ENCODE peak calls at places on chromosomes 1 and 21, in nine cellular contexts. Y, C, V, T, N, Z, A, U and I are unnamed samples.

GRCh38 chr21:43269461-43269860 is 100.7 kb downstream of the CRYAA start:
- DNase-seq in Y (no peak), C (no peak), V (peak; percentile 69), T (peak; percentile 43), N (no peak), Z (no peak), A (peak; percentile 39), U (no peak), I (no peak)

GRCh38 chr1:200090252-200091159 is 63.0 kb downstream of the NR5A2 start:
- DNase-seq in Y (peak; percentile 25), C (no peak), V (peak; percentile 49), T (no peak), N (no peak), Z (peak; percentile 8), A (no peak), U (no peak), I (no peak)

GRCh38 chr1:161068306-161069200 is 1.1 kb downstream of the ARHGAP30 start:
- DNase-seq in Y (no peak), C (no peak), V (peak; percentile 65), T (peak; percentile 88), N (no peak), Z (no peak), A (peak; percentile 84), U (peak; percentile 52), I (peak; percentile 76)

GRCh38 chr1:217630711-217631591 is at the start of the genes GPATCH2 and SPATA17:
- DNase-seq in Y (peak; percentile 86), C (peak; percentile 77), V (peak; percentile 80), T (peak; percentile 84), N (peak; percentile 32), Z (peak; percentile 90), A (peak; percentile 77), U (peak; percentile 81), I (peak; percentile 85)

GRCh38 chr1:208235983-208236761 is 8.0 kb downstream of the PLXNA2 start:
- DNase-seq in Y (no peak), C (no peak), V (no peak), T (no peak), N (peak; percentile 28), Z (peak; percentile 71), A (no peak), U (peak; percentile 41), I (peak; percentile 44)

GRCh38 chr1:100526894-100527293 is 11.0 kb upstream of the GPR88 start:
- DNase-seq in Y (no peak), C (no peak), V (no peak), T (no peak), N (no peak), Z (no peak), A (no peak), U (no peak), I (no peak)

GRCh38 chr21:29436143-29436542 is 137.4 kb downstream of the BACH1 start:
- DNase-seq in Y (no peak), C (no peak), V (no peak), T (no peak), N (no peak), Z (no peak), A (peak; percentile 46), U (no peak), I (no peak)

GRCh38 chr21:15058718-15059316 is 6.0 kb downstream of the NRIP1 start:
- DNase-seq in Y (peak; percentile 5), C (no peak), V (no peak), T (no peak), N (no peak), Z (peak; percentile 68), A (no peak), U (no peak), I (no peak)

GRCh38 chr1:56819393-56819899 is at the start of gene FYB2:
- DNase-seq in Y (no peak), C (no peak), V (peak; percentile 89), T (no peak), N (no peak), Z (no peak), A (no peak), U (no peak), I (no peak)

GRCh38 chr1:152495066-152495675 is 15.4 kb upstream of the LCE5A start:
- DNase-seq in Y (no peak), C (no peak), V (no peak), T (no peak), N (no peak), Z (no peak), A (no peak), U (no peak), I (no peak)

GRCh38 chr1:20596106-20596505 is 7.2 kb downstream of the CDA start:
- DNase-seq in Y (no peak), C (no peak), V (no peak), T (no peak), N (no peak), Z (no peak), A (no peak), U (no peak), I (no peak)

GRCh38 chr1:20594746-20595145 is 5.8 kb downstream of the CDA start:
- DNase-seq in Y (no peak), C (no peak), V (no peak), T (no peak), N (no peak), Z (no peak), A (no peak), U (no peak), I (no peak)

GRCh38 chr1:20590313-20590777 is 1.4 kb downstream of the CDA start:
- DNase-seq in Y (no peak), C (no peak), V (no peak), T (peak; percentile 75), N (no peak), Z (peak; percentile 67), A (no peak), U (no peak), I (no peak)

GRCh38 chr1:20597650-20598049 is 8.8 kb downstream of the CDA start:
- DNase-seq in Y (no peak), C (no peak), V (no peak), T (no peak), N (no peak), Z (no peak), A (no peak), U (no peak), I (no peak)

GRCh38 chr1:20593766-20594165 is 4.9 kb downstream of the CDA start:
- DNase-seq in Y (no peak), C (no peak), V (no peak), T (no peak), N (no peak), Z (no peak), A (no peak), U (no peak), I (no peak)
- H3K4me1 ChIP-seq in Y (peaks cover 23% of the 10 kb centered on the region), C (no peaks in the 10 kb centered on the region), V (no peaks in the 10 kb centered on the region), T (peaks cover 20% of the 10 kb centered on the region), N (no peaks in the 10 kb centered on the region), Z (peaks cover 16% of the 10 kb centered on the region), A (no peaks in the 10 kb centered on the region), U (peaks cover 4% of the 10 kb centered on the region), I (no peaks in the 10 kb centered on the region)

GRCh38 chr1:81654657-81655056 is 146.1 kb upstream of the ADGRL2 start:
- DNase-seq in Y (no peak), C (no peak), V (no peak), T (no peak), N (no peak), Z (no peak), A (no peak), U (no peak), I (no peak)

GRCh38 chr1:81664341-81664740 is 136.4 kb upstream of the ADGRL2 start:
- DNase-seq in Y (no peak), C (no peak), V (no peak), T (no peak), N (no peak), Z (peak; percentile 55), A (no peak), U (no peak), I (no peak)

GRCh38 chr1:81662913-81663526 is 137.7 kb upstream of the ADGRL2 start:
- DNase-seq in Y (no peak), C (no peak), V (no peak), T (no peak), N (no peak), Z (no peak), A (no peak), U (no peak), I (no peak)

DNA sequence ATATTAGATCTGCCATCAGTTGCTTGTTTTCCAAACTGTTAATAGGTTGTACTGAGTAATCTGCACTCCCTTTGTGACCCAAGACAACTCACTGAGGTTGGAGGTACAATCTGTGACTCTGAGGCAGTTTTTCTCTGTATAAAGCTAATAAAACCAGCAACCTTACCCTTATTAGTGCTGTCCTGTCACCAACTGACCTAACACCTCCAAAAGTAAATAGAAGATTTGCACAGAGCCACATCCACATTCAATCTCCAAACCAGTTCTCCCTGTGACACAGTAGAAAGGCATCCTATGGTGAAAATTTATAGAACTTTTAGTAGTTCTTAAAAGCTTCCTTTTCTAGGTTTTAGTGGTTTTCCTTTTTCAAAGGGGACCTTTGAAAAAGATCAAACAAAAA is 140.4 kb upstream of the ADGRL2 start:
- DNase-seq in Y (no peak), C (no peak), V (no peak), T (no peak), N (no peak), Z (peak; percentile 50), A (no peak), U (no peak), I (no peak)
- H3K27ac ChIP-seq in Y (no peak overlapping the region), C (no peak overlapping the region), V (no peak overlapping the region), T (no peak overlapping the region), N (no peak overlapping the region), Z (no peak overlapping the region), A (no peak overlapping the region), U (no peak overlapping the region), I (no peak overlapping the region)

DNA sequence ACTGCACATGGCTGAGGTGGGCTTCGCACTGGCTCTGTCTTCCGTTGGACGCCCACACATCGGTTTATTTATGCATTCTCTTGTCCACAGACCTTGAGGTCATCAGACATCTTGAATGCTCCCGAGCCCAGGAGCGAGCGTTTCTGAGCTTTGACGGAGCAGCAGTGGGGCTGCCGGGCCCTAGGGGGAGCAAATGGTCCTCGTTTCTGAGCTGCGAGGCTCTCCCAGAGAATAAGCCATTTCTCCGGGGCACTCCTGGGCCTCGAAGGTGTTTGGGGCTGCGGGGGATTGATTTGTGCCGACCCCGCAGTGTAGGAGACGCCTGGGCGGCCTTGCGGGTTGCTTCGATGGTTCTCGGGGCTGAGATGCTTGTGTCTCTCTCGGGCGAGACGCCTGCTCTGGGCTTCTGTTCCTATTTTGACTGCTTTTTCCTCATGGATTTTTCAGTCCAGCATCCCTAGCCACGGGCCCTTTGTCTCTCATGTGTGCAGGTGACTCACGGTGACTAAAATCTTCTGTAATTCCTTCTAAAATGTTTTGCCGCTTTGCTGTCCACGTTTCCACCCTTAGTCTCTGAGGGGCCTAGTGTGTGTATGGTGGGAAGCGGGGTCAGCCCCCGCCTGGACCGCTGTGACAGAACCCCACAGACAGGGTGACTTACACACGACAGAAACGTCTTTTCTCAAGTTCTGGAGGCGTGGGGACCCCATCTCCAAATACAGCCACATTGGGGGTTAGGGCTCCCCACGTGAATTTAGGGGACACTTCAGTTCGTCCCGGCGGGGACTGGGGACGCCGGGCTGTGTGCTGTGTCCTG is 62.1 kb downstream of the FAAP20 start:
- DNase-seq in Y (no peak), C (no peak), V (peak; percentile 79), T (peak; percentile 46), N (no peak), Z (peak; percentile 85), A (peak; percentile 22), U (peak; percentile 57), I (no peak)
- TF ChIP-seq CTCF in Y (no peak), C (no peak), V (peak; percentile 60), T (peak; percentile 48), N (peak; percentile 18), Z (peak; percentile 78), A (no peak), U (peak; percentile 21), I (peak; percentile 32)

DNA sequence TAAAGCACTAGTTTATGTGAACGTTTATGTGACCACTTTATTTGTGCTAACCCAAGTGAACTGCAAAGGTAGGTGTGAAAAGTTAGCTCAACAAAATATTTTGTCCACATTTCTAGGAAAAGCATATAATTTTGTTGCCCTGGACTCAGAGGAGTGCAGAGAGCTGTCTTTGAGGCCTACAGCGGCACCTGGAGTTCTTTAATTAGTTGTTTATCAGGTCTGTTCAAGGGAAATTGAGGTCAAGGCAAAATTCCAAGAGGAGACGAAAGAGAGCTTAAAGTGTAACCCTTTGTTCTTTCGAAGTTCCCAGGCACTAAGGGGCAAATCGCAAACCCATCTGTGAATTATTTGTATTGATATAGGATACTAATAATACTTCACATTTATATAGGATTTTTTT is 1.4 kb downstream of the GIPC2 start:
- DNase-seq in Y (no peak), C (no peak), V (no peak), T (no peak), N (no peak), Z (no peak), A (no peak), U (peak; percentile 31), I (no peak)
- H3K4me1 ChIP-seq in Y (no peaks in the 10 kb centered on the region), C (no peaks in the 10 kb centered on the region), V (peaks cover 2% of the 10 kb centered on the region), T (peaks cover 13% of the 10 kb centered on the region), N (no peaks in the 10 kb centered on the region), Z (no peaks in the 10 kb centered on the region), A (peaks cover 5% of the 10 kb centered on the region), U (peaks cover 23% of the 10 kb centered on the region), I (no peaks in the 10 kb centered on the region)